ENCODE peak calls at places on chromosome X, in ten cellular contexts. U is hepatocyte, G is right lobe of liver, A is GM23338, S is K562, B is uterus, Q is fibroblast of lung, X is Karpas-422, M is GM23248, E is astrocyte. L is an unnamed sample. For H3K4me1, the result is how much of the 10 kb centered on the place peaks cover.

GRCh38 chrX:30215357-30215843 is at the start of gene MAGEB2:
- DNase-seq in A (peak), X (no peak), S (peak), M (no peak), G (no peak), U (no peak), E (no peak), B (no peak), Q (no peak), L (no peak)

GRCh38 chrX:109268340-109268739 is 213.5 kb downstream of the GUCY2F start:
- DNase-seq in E (no peak), A (no peak), Q (no peak), B (no peak), M (no peak), S (no peak), X (no peak), U (no peak), G (no peak), L (no peak)

GRCh38 chrX:48972214-48973164 is 845 bp upstream of the KCND1 start:
- DNase-seq in M (peak), X (peak), G (peak), Q (peak), U (peak), E (peak), A (peak), S (peak), B (peak), L (no peak)

GRCh38 chrX:41737065-41737464 is 13.1 kb downstream of the GPR82 start:
- DNase-seq in B (no peak), X (no peak), Q (no peak), A (no peak), S (peak), M (no peak), G (no peak), E (no peak), U (no peak), L (no peak)

GRCh38 chrX:11558972-11559371 is 106.7 kb downstream of the ARHGAP6 start:
- DNase-seq in G (no peak), X (peak), B (no peak), S (peak), M (peak), A (peak), U (peak), Q (no peak), E (no peak), L (peak)

GRCh38 chrX:20596856-20597255 is 330.1 kb upstream of the RPS6KA3 start:
- DNase-seq in B (no peak), A (no peak), M (peak), X (no peak), E (no peak), G (no peak), U (no peak), Q (no peak), S (no peak), L (no peak)

GRCh38 chrX:20265221-20265725 is 1.4 kb downstream of the RPS6KA3 start:
- DNase-seq in E (peak), X (peak), A (peak), S (peak), U (peak), M (peak), B (peak), Q (peak), G (peak), L (peak)

GRCh38 chrX:104172121-104172520 is 5.9 kb downstream of the FAM199X start:
- DNase-seq in S (no peak), U (no peak), G (no peak), M (no peak), X (no peak), B (no peak), Q (peak), E (no peak), A (no peak), L (no peak)

GRCh38 chrX:85111347-85111746 is 107.7 kb downstream of the APOOL start:
- DNase-seq in A (peak), U (peak), E (no peak), S (peak), Q (no peak), M (peak), G (no peak), X (peak), B (no peak), L (no peak)

GRCh38 chrX:68432648-68433047 is 647 bp downstream of the OPHN1 start:
- DNase-seq in A (no peak), M (peak), S (peak), X (no peak), U (peak), B (no peak), G (no peak), Q (peak), E (peak), L (no peak)

GRCh38 chrX:40420899-40421729 is 159.7 kb upstream of the ATP6AP2 start:
- DNase-seq in Q (peak), G (no peak), S (no peak), M (peak), X (no peak), B (no peak), E (peak), A (no peak), U (no peak), L (no peak)

GRCh38 chrX:130999360-130999759 is 58.8 kb upstream of the ARHGAP36 start:
- DNase-seq in U (no peak), S (no peak), A (no peak), B (no peak), M (no peak), Q (no peak), G (no peak), X (no peak), E (no peak), L (no peak)

GRCh38 chrX:11953615-11954014 is 184.7 kb upstream of the FRMPD4 start:
- DNase-seq in G (no peak), A (no peak), B (no peak), E (peak), S (no peak), M (peak), Q (peak), X (no peak), U (peak), L (no peak)

GRCh38 chrX:119721926-119722325 is 29.0 kb upstream of the SEPTIN6 start:
- DNase-seq in X (no peak), S (no peak), B (no peak), G (no peak), E (no peak), U (no peak), M (no peak), A (no peak), Q (no peak), L (no peak)

GRCh38 chrX:30150196-30150895 is 65.0 kb upstream of the MAGEB2 start:
- DNase-seq in G (no peak), X (no peak), Q (no peak), S (no peak), B (no peak), E (no peak), M (peak), A (no peak), U (no peak), L (no peak)

GRCh38 chrX:68719904-68720614 is 72.6 kb downstream of the STARD8 start:
- DNase-seq in B (no peak), Q (no peak), X (peak), U (no peak), G (peak), A (peak), M (peak), S (peak), E (no peak), L (no peak)

GRCh38 chrX:109199726-109200125 is 282.2 kb downstream of the GUCY2F start:
- DNase-seq in G (no peak), S (no peak), Q (peak), X (no peak), E (peak), B (no peak), U (no peak), A (no peak), M (peak), L (no peak)

GRCh38 chrX:17000751-17001150 is 54.3 kb downstream of the REPS2 start:
- DNase-seq in S (no peak), X (no peak), M (no peak), U (no peak), E (no peak), A (no peak), B (no peak), G (no peak), Q (no peak), L (no peak)

GRCh38 chrX:103791826-103792458 is 15.3 kb downstream of the PLP1 start:
- DNase-seq in G (no peak), X (no peak), E (peak), S (no peak), A (no peak), B (no peak), U (no peak), M (peak), Q (peak), L (no peak)

GRCh38 chrX:123713841-123714240 is 19.0 kb downstream of the THOC2 start:
- DNase-seq in E (no peak), G (no peak), X (no peak), B (no peak), A (no peak), S (no peak), U (no peak), M (peak), Q (peak), L (no peak)

DNA sequence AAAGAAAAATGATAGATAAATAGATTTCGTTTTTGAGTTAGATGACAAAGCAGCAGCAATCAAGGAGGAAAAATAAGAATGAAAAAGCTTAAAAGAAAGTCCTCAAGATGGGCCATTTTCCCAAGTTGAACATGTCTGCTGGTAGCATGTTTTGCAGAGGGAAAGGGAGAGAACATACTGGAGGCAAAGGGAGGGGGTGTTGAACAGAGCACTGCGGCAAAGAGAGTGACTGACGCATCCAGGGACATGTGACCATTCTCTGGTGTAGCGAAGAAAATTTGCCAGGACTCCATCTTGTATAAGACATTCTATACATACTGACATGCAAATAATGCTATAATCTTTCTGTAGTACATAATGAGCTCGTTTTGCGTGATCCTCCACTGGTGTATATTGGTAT is 1.2 kb downstream of the LINC00632 start:
- DNase-seq in E (no peak), B (no peak), G (no peak), S (no peak), M (peak), A (peak), Q (peak), U (peak), X (no peak), L (no peak)
- H3K27ac ChIP-seq in E (no peak), B (no peak), G (no peak), S (no peak), M (no peak), A (no peak), Q (no peak), U (peak), X (no peak), L (no peak)

DNA sequence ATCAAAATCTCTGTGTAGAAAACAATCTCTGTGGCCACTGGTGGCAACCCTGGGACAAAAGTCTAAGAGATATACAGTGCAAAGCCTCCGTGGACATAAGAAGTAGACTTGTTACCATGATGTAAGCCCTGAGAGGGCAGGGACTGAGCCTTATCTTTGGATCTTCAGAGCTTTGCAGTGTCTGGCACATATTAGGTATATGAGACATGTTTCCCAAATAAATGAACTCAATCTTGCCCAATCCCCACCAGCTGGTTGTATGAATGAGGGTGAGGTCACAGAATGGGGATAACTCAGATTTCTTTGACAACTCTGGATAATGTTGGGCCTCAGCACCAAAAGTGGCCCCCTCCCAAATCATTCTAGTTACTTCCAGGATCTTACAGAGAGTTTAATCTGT is 511.4 kb upstream of the DIPK2B start:
- DNase-seq in E (peak), B (no peak), Q (peak), U (no peak), G (no peak), M (peak), S (no peak), A (no peak), X (no peak), L (no peak)
- H3K4me1 ChIP-seq in E (under half), B (under half), Q (under half), U (under half), G (under half), M (half or more), S (under half), A (under half), X (under half), L (under half)

GRCh38 chrX:154399527-154400368 is 1.6 kb downstream of the RPL10 start:
- DNase-seq in X (peak), U (no peak), S (peak), A (no peak), E (no peak), B (no peak), G (no peak), Q (no peak), M (no peak), L (no peak)
- H3K27ac ChIP-seq in X (peak), U (peak), S (peak), A (peak), E (peak), B (peak), G (no peak), Q (peak), M (peak), L (peak)

DNA sequence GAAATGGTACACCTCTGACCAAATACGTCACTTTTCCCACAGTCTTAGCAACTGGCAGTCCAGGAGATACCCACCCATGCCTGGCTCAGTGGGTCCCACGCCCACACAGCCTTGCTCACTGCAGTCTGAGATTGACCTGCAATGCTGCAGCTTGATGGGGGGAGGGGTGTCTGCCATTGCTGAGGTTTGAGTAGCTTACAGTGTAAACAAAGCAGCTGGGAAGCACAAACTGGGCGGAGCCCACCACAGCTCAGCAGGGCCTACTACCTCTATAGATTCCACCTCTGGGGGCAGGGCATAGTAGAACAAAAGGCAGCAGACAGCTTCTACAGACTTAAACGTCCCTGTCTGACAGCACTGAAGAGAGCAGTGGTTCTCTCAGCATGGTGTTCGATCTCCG is 52.7 kb downstream of the AMER1 start:
- DNase-seq in U (peak), A (peak), E (no peak), M (no peak), Q (no peak), X (no peak), S (no peak), G (no peak), B (no peak), L (no peak)
- H3K4me1 ChIP-seq in U (under half), A (under half), E (under half), M (under half), Q (under half), X (under half), S (under half), G (under half), B (under half), L (under half)

DNA sequence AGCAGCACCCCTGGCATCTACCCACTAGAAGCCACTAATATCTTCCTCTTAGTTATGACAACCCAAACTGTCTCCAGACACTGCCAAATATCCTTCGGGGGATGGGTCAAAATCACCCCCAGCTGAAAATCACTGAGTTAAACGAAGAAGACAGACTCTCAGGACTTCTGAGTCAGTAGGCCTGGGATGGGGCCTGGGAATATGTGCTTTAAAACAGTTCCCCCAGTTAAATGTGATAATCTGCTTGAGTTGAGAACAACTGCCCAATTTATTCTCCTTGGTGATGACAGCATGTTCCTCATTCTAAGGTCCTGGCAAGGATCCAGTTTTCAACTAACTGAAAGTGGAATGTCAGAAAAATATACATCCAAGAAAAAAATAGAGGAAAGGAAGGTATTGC is 52.4 kb downstream of the CBLL2 start:
- DNase-seq in B (no peak), X (no peak), E (peak), A (no peak), U (no peak), M (peak), S (no peak), Q (peak), G (no peak), L (no peak)
- H3K27ac ChIP-seq in B (no peak), X (no peak), E (no peak), A (no peak), U (no peak), M (peak), S (no peak), Q (no peak), G (no peak), L (no peak)

GRCh38 chrX:1464282-1465131 is 11.8 kb upstream of the ASMTL start:
- DNase-seq in G (no peak), U (no peak), A (no peak), S (no peak), M (no peak), X (no peak), E (no peak), Q (no peak), B (no peak), L (peak)
- H3K4me1 ChIP-seq in G (under half), U (under half), A (under half), S (under half), M (under half), X (under half), E (under half), Q (under half), B (under half), L (under half)

DNA sequence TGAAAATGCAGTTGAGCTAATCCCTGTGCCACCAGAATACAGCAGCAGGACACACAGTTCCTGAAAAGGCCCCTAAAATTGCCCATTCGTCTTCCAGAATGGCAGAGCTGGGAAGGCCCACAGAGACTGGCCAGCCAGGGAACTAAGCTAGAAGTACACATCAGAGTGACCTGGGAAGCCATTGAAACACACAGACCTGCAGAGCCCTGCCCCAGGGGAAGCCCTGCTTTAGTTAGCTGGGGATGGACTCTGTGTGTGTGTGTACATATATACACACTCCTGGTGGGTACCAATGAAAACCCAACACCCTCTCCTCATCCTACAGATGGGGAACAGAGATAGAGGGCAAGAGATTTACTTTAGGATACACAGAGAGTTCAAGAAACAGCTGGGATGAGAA is 227.7 kb downstream of the HS6ST2 start:
- DNase-seq in S (no peak), E (no peak), U (no peak), M (no peak), X (no peak), G (no peak), A (no peak), B (no peak), Q (no peak), L (no peak)
- H3K27ac ChIP-seq in S (no peak), E (no peak), U (no peak), M (no peak), X (no peak), G (no peak), A (no peak), B (no peak), Q (no peak), L (no peak)

DNA sequence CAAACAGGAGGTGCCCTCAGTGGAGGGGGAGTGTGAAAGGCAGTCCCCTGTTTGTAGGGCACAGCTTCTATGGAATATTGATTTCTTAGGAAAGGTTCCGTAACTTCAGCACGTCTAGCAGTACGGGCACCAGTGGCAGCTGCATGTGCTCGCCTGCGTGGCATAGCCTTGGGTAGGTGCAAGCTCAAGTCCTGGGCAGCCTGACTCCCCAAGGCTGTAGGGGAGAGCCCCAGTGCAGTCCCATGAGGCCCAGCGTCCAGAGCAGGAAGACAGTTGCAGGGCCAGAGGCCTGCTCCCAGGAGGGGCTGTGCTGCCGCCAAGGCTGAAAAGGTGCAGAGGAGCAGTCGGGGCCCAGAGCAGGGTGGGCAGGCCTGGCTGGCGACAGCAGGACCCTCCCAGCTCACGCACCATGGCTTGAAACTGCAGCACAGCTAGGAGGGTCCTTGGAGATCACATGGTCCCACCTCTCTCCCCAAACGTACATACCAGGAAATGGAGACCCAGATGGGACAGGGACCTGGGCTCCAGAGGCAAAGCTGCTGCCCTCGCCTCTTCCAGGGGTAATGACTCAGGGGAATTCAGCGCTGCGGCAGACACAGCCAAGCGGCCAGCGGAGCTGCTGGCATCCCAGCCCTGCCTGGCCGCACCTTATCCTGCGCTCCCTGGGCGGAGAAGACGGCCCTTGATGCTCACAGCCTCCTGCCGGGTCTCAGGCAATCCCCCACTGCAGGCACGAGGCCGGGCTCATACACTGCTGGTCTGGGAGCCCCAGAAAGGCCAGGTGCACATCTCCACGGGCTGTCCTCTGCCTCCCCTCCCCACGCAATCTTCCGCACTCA is 6.0 kb upstream of the DUSP9 start:
- DNase-seq in S (peak), X (no peak), E (no peak), B (no peak), U (peak), G (peak), Q (no peak), M (no peak), A (peak), L (no peak)
- H3K4me1 ChIP-seq in S (half or more), X (under half), E (under half), B (under half), U (under half), G (under half), Q (under half), M (under half), A (under half), L (under half)

DNA sequence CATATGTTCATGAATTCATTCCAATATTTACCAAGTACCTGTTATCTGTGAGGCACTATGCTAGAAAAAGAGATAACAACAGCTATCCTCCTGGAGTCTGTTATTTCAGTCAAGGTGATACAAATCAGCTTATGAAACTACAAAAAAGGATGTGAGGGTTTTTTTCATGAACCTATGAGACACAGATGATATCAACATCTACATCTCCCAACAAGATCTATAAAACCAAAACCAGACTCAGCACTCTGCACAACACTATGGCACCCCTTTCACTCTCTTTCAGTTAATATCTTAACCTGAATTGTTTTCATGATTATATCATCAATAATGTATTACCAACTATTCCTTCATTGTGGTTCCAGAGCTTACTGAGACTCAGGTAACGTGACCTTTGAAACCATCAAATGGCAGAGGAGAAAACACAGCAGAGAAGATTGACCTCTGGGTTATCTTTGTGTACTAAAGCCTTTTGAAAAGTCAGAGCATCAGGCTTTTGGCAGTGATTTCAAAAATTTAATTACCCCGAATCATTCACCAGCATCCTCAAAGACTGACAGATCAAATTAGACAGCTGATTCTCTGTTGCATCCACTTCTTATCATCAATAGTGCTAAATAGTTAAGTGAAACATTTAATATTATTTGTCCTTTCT is 244.6 kb upstream of the FTHL17 start:
- DNase-seq in G (no peak), M (no peak), Q (no peak), X (no peak), E (no peak), A (no peak), U (no peak), S (no peak), B (no peak), L (no peak)
- H3K27ac ChIP-seq in G (peak), M (no peak), Q (no peak), X (no peak), E (no peak), A (no peak), U (no peak), S (no peak), B (no peak), L (no peak)

GRCh38 chrX:70476166-70476933 is 31.7 kb downstream of the DLG3 start:
- DNase-seq in X (no peak), S (no peak), M (no peak), A (peak), G (no peak), E (no peak), B (no peak), U (no peak), Q (no peak), L (no peak)
- H3K4me1 ChIP-seq in X (under half), S (under half), M (under half), A (half or more), G (under half), E (under half), B (under half), U (under half), Q (under half), L (under half)